ENCODE peak calls at places on chromosome 9, in six cellular contexts. D, H, Q, V, A and L are unnamed samples.

GRCh38 chr9:116383956-116384355 is 230.4 kb downstream of the PAPPA start:
- DNase-seq in Q (no peak), D (no peak), H (no peak), A (no peak), V (no peak), L (no peak)

GRCh38 chr9:124355941-124356744 is 59.1 kb downstream of the PSMB7 start:
- DNase-seq in H (no peak), Q (no peak), D (no peak), V (no peak), A (no peak), L (no peak)

GRCh38 chr9:91768977-91769916 is 180.8 kb downstream of the ROR2 start:
- DNase-seq in A (no peak), D (no peak), H (no peak), V (no peak), Q (no peak), L (no peak)

GRCh38 chr9:2524601-2525000 is 97.0 kb upstream of the VLDLR start:
- DNase-seq in V (no peak), Q (no peak), D (no peak), A (no peak), H (no peak), L (no peak)

GRCh38 chr9:89632136-89633135 is 27.6 kb downstream of the GADD45G start:
- DNase-seq in V (no peak), H (no peak), Q (no peak), A (no peak), D (no peak), L (no peak)

GRCh38 chr9:111974092-111974681 is 77.6 kb downstream of the UGCG start:
- DNase-seq in Q (no peak), D (no peak), A (no peak), V (peak; percentile 44), H (peak; percentile 23), L (no peak)

GRCh38 chr9:18703086-18703750 is 229.3 kb downstream of the ADAMTSL1 start:
- DNase-seq in D (no peak), H (no peak), A (no peak), V (no peak), Q (no peak), L (no peak)

GRCh38 chr9:19156805-19157204 is 29.5 kb upstream of the PLIN2 start:
- DNase-seq in A (no peak), H (no peak), Q (no peak), V (no peak), D (no peak), L (no peak)

GRCh38 chr9:95399261-95399660 is 81.8 kb upstream of the FANCC start:
- DNase-seq in A (no peak), V (no peak), H (no peak), D (no peak), Q (no peak), L (no peak)

GRCh38 chr9:132977626-132978450 is 656 bp upstream of the GFI1B start:
- DNase-seq in Q (peak; percentile 26), A (peak; percentile 79), D (peak; percentile 38), V (peak; percentile 83), H (no peak), L (no peak)

GRCh38 chr9:976805-977360 is 428 bp downstream of the DMRT3 start:
- DNase-seq in H (no peak), D (no peak), A (no peak), V (no peak), Q (no peak), L (no peak)

GRCh38 chr9:126420643-126421564 is 94.3 kb downstream of the MVB12B start:
- DNase-seq in D (no peak), H (no peak), A (no peak), Q (no peak), V (no peak), L (peak; percentile 57)

GRCh38 chr9:69466151-69466550 is 141.1 kb downstream of the ENTREP1 start:
- DNase-seq in V (no peak), H (no peak), Q (no peak), D (no peak), A (no peak), L (no peak)

GRCh38 chr9:113428062-113428600 is 17.6 kb downstream of the C9orf43 start:
- DNase-seq in D (no peak), H (no peak), A (no peak), Q (no peak), V (no peak), L (no peak)

GRCh38 chr9:113651896-113652295 is 188.4 kb downstream of the RGS3 start:
- DNase-seq in Q (no peak), D (no peak), H (no peak), V (no peak), A (peak; percentile 23), L (no peak)

GRCh38 chr9:112013261-112013660 is 116.6 kb downstream of the UGCG start:
- DNase-seq in Q (no peak), D (no peak), V (no peak), H (no peak), A (no peak), L (no peak)

GRCh38 chr9:77586591-77586990 is 61.5 kb downstream of the GNA14 start:
- DNase-seq in Q (no peak), A (no peak), H (no peak), D (no peak), V (no peak), L (no peak)

GRCh38 chr9:96071245-96072124 is 196.0 kb downstream of the ERCC6L2 start:
- DNase-seq in V (no peak), A (no peak), Q (no peak), D (no peak), H (no peak), L (no peak)

GRCh38 chr9:5450360-5451051 is at the start of gene CD274:
- DNase-seq in Q (peak; percentile 88), V (peak; percentile 94), H (peak; percentile 76), A (peak; percentile 97), D (peak; percentile 91), L (peak; percentile 93)

GRCh38 chr9:80435591-80435990 is 863.8 kb downstream of the TLE4 start:
- DNase-seq in A (no peak), D (no peak), Q (no peak), V (no peak), H (no peak), L (no peak)

GRCh38 chr9:35748239-35748857 is 680 bp downstream of the GBA2 start:
- DNase-seq in Q (no peak), D (no peak), A (no peak), V (no peak), H (no peak), L (no peak)

GRCh38 chr9:121573717-121574485 is 74.3 kb upstream of the GGTA1 start:
- DNase-seq in V (no peak), D (no peak), Q (no peak), A (no peak), H (no peak), L (no peak)

GRCh38 chr9:125260564-125260963 is 1.1 kb upstream of the GAPVD1 start:
- DNase-seq in A (no peak), Q (no peak), V (no peak), D (no peak), H (no peak), L (no peak)

GRCh38 chr9:79880626-79881025 is 308.9 kb downstream of the TLE4 start:
- DNase-seq in D (no peak), H (no peak), A (no peak), Q (no peak), V (no peak), L (no peak)

GRCh38 chr9:17018001-17018491 is 116.8 kb upstream of the CNTLN start:
- DNase-seq in H (no peak), A (no peak), V (no peak), Q (peak; percentile 13), D (no peak), L (no peak)

GRCh38 chr9:71769175-71770165 is 1.2 kb upstream of the CEMIP2 start:
- DNase-seq in A (peak; percentile 95), V (peak; percentile 90), H (peak; percentile 84), D (peak; percentile 78), Q (peak; percentile 78), L (peak; percentile 84)

GRCh38 chr9:16337322-16338029 is 533.0 kb downstream of the BNC2 start:
- DNase-seq in A (no peak), V (no peak), H (no peak), D (no peak), Q (no peak), L (no peak)

GRCh38 chr9:124949387-124949786 is 8.5 kb upstream of the GOLGA1 start:
- DNase-seq in D (no peak), A (no peak), Q (no peak), V (no peak), H (no peak), L (no peak)

GRCh38 chr9:2764371-2764770 is 47.1 kb downstream of the KCNV2 start:
- DNase-seq in H (no peak), V (no peak), Q (no peak), A (no peak), D (no peak), L (no peak)

GRCh38 chr9:116269250-116269649 is 115.7 kb downstream of the PAPPA start:
- DNase-seq in D (no peak), Q (no peak), H (no peak), V (no peak), A (no peak), L (no peak)

GRCh38 chr9:87267701-87268100 is 230.0 kb upstream of the DAPK1 start:
- DNase-seq in H (peak; percentile 62), Q (peak; percentile 52), V (no peak), A (no peak), D (peak; percentile 62), L (no peak)

GRCh38 chr9:29966247-29966646 is 2393.0 kb upstream of the C9orf72 start:
- DNase-seq in D (no peak), H (no peak), V (no peak), A (no peak), Q (no peak), L (no peak)

GRCh38 chr9:105972805-105973204 is 278.5 kb downstream of the TMEM38B start:
- DNase-seq in Q (no peak), V (no peak), D (no peak), A (no peak), H (no peak), L (no peak)
- H3K4me3 ChIP-seq in Q (no peak overlapping the region), V (no peak overlapping the region), D (no peak overlapping the region), A (no peak overlapping the region), H (no peak overlapping the region), L (no peak overlapping the region)

GRCh38 chr9:131737426-131737825 is 2.5 kb downstream of the RAPGEF1 start:
- DNase-seq in A (no peak), Q (no peak), V (no peak), H (no peak), D (no peak), L (no peak)
- H3K27ac ChIP-seq in A (peak overlapping the region; percentile 87), Q (peak overlapping the region; percentile 92), V (no peak overlapping the region), H (no peak overlapping the region), D (peak overlapping the region; percentile 48), L (no peak overlapping the region)

GRCh38 chr9:129550199-129550839 is 70.6 kb downstream of the C9orf50 start:
- DNase-seq in D (peak; percentile 85), V (peak; percentile 65), Q (peak; percentile 76), H (peak; percentile 64), A (peak; percentile 90), L (peak; percentile 76)
- H3K4me3 ChIP-seq in D (peak overlapping the region; percentile 56), V (peak overlapping the region; percentile 26), Q (peak overlapping the region; percentile 48), H (peak overlapping the region; percentile 55), A (peak overlapping the region; percentile 49), L (peak overlapping the region; percentile 22)

DNA sequence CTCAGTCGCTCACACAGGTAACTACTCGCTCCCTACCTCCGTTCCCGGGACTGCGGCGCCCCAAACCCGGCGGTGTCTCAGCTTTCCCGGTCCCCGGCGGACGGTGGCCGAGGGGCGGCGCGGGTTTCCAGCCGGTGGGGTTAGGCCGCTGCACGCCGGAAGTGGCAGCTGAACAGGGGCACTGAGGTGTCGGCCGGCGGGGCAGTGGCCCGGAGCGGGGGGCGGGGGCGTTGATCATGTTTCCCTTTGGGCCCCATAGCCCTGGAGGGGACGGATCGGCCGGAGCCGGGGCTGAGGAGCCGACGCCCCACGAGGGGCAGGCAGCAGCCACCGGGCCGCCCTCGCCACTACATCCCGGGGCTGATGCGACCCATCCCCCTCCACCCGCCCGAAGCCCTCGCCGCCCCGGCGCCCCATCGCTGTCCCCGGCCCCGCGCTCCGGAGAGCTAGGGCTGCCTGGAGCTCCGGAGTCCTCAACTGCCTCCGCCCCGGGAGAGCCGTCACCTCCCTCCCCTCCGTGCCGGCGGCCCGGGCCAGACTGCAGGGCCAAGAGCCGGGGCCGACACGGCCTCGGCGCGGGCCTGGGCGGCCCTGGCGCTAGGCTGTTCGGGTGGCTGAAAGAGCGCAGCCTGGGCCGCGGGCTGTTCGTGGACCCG is at the start of gene DCAF10:
- DNase-seq in H (peak; percentile 71), D (peak; percentile 90), A (peak; percentile 94), V (peak; percentile 90), Q (peak; percentile 87), L (peak; percentile 96)
- H3K27ac ChIP-seq in H (peak within 1 kb of the TSS; percentile 91), D (peak within 1 kb of the TSS; percentile 84), A (peak within 1 kb of the TSS; percentile 85), V (peak within 1 kb of the TSS; percentile 90), Q (peak within 1 kb of the TSS; percentile 94), L (peak within 1 kb of the TSS; percentile 92)